ENCODE peak calls at places on chromosome 5, in seven cellular contexts. R, Z, A, L, U, B and O are unnamed samples.

GRCh38 chr5:567664-568060 is 43.4 kb upstream of the SLC9A3 start:
- DNase-seq in R (no peak), B (no peak), L (peak; percentile 73), A (no peak), Z (no peak), U (no peak), O (no peak)

GRCh38 chr5:98639258-98639657 is 134.2 kb upstream of the RGMB start:
- DNase-seq in R (no peak), A (no peak), L (no peak), U (no peak), Z (no peak), B (no peak), O (no peak)

GRCh38 chr5:78627175-78627574 is 21.4 kb downstream of the LHFPL2 start:
- DNase-seq in Z (no peak), L (no peak), U (no peak), R (no peak), B (no peak), A (no peak), O (no peak)

GRCh38 chr5:77936365-77936693 is 160.2 kb upstream of the TBCA start:
- DNase-seq in Z (no peak), B (no peak), U (no peak), R (no peak), L (no peak), A (no peak), O (no peak)

GRCh38 chr5:137075163-137075970 is 423.8 kb downstream of the SPOCK1 start:
- DNase-seq in L (peak; percentile 22), B (peak; percentile 56), U (peak; percentile 35), A (peak; percentile 48), Z (peak; percentile 54), R (peak; percentile 34), O (peak; percentile 66)

GRCh38 chr5:151298063-151298462 is 5.5 kb downstream of the SLC36A3 start:
- DNase-seq in Z (peak; percentile 41), A (no peak), R (peak; percentile 43), U (no peak), B (no peak), L (no peak), O (no peak)

GRCh38 chr5:180648658-180649296 is 623 bp downstream of the FLT4 start:
- DNase-seq in A (peak; percentile 39), R (no peak), Z (no peak), L (peak; percentile 87), B (no peak), U (peak; percentile 65), O (peak; percentile 48)

GRCh38 chr5:978693-979092 is 29.9 kb upstream of the NKD2 start:
- DNase-seq in B (no peak), L (no peak), R (no peak), A (no peak), U (no peak), Z (no peak), O (no peak)

GRCh38 chr5:122436615-122437014 is 124.6 kb downstream of the SNCAIP start:
- DNase-seq in U (no peak), A (no peak), R (no peak), B (no peak), Z (no peak), L (no peak), O (no peak)

GRCh38 chr5:73544429-73545402 is 20.7 kb downstream of the ANKRA2 start:
- DNase-seq in Z (no peak), L (no peak), A (no peak), B (peak; percentile 30), R (no peak), U (no peak), O (no peak)

GRCh38 chr5:28110756-28111155 is 1072.4 kb upstream of the CDH9 start:
- DNase-seq in Z (no peak), A (no peak), U (no peak), L (no peak), B (no peak), R (no peak), O (no peak)

GRCh38 chr5:115132465-115132864 is 37.2 kb downstream of the TRIM36 start:
- DNase-seq in B (no peak), L (no peak), Z (no peak), U (no peak), R (no peak), A (no peak), O (no peak)

GRCh38 chr5:149151717-149152116 is 10.4 kb downstream of the ABLIM3 start:
- DNase-seq in B (no peak), A (no peak), U (no peak), Z (no peak), R (no peak), L (no peak), O (no peak)

GRCh38 chr5:75265731-75266130 is 29.1 kb upstream of the ANKRD31 start:
- DNase-seq in A (no peak), U (no peak), Z (peak; percentile 25), L (no peak), B (no peak), R (no peak), O (no peak)

GRCh38 chr5:80761176-80761575 is 106.4 kb upstream of the DHFR start:
- DNase-seq in B (no peak), A (no peak), Z (no peak), U (no peak), L (no peak), R (no peak), O (no peak)

GRCh38 chr5:136584474-136584873 is 219.1 kb upstream of the TRPC7 start:
- DNase-seq in L (no peak), A (no peak), Z (no peak), R (no peak), B (no peak), U (no peak), O (no peak)

GRCh38 chr5:170267431-170268152 is 30.0 kb downstream of the LCP2 start:
- DNase-seq in L (no peak), B (peak; percentile 78), A (peak; percentile 79), U (peak; percentile 79), R (peak; percentile 66), Z (peak; percentile 48), O (peak; percentile 73)

GRCh38 chr5:155270737-155271136 is 257.2 kb downstream of the KIF4B start:
- DNase-seq in Z (no peak), U (no peak), L (no peak), A (no peak), B (no peak), R (no peak), O (no peak)

GRCh38 chr5:179260324-179261070 is 84.8 kb downstream of the ADAMTS2 start:
- DNase-seq in A (peak; percentile 30), R (no peak), L (no peak), B (no peak), Z (no peak), U (no peak), O (no peak)

GRCh38 chr5:14218897-14219573 is 75.9 kb downstream of the TRIO start:
- DNase-seq in Z (no peak), L (no peak), R (no peak), B (no peak), A (no peak), U (no peak), O (no peak)

GRCh38 chr5:14417232-14417730 is 164.3 kb upstream of the OTULINL start:
- DNase-seq in Z (no peak), R (no peak), L (no peak), A (no peak), U (no peak), B (no peak), O (peak; percentile 39)

GRCh38 chr5:9774472-9775079 is 144.4 kb upstream of the TAS2R1 start:
- DNase-seq in L (no peak), U (no peak), Z (no peak), A (no peak), B (no peak), R (no peak), O (no peak)

GRCh38 chr5:149809919-149810691 is 80.0 kb downstream of the PPARGC1B start:
- DNase-seq in A (no peak), R (no peak), U (no peak), Z (no peak), L (no peak), B (no peak), O (no peak)

GRCh38 chr5:150485770-150486401 is 22.0 kb upstream of the NDST1 start:
- DNase-seq in A (peak; percentile 84), B (peak; percentile 86), U (no peak), L (peak; percentile 92), Z (no peak), R (peak; percentile 68), O (peak; percentile 77)

GRCh38 chr5:81424728-81425127 is 30.8 kb upstream of the ACOT12 start:
- DNase-seq in L (no peak), U (no peak), Z (no peak), R (no peak), B (no peak), A (no peak), O (no peak)

GRCh38 chr5:38541174-38541724 is 15.2 kb downstream of the LIFR start:
- DNase-seq in R (no peak), L (no peak), B (no peak), A (no peak), Z (no peak), U (no peak), O (no peak)

GRCh38 chr5:172907657-172908056 is 51.6 kb upstream of the RPL26L1 start:
- DNase-seq in R (no peak), U (no peak), B (no peak), L (no peak), A (no peak), Z (no peak), O (no peak)

GRCh38 chr5:142586552-142586951 is 99.3 kb downstream of the FGF1 start:
- DNase-seq in Z (no peak), B (no peak), L (no peak), U (no peak), R (no peak), A (no peak), O (no peak)